ENCODE peak calls at places on chromosomes 11 and 22, in five cellular contexts. A is amygdala; J is progenitor cell of endocrine pancreas; P is mammary epithelial cell; G is stimulated activated CD4-positive, alpha-beta T cell treated with anti-CD3 and anti-CD28 coated beads, Interleukin-12 subunit alpha, Interleukin-12 subunit beta, amount 100 ng/mL, for 48 hours. U is an unnamed sample.
A peak's percentile ranks its signal among the peaks of the same experiment; 100 is the strongest.

GRCh38 chr11:44621140-44621681 is 55.7 kb downstream of the CD82 start:
- DNase-seq in G (peak; percentile 45), A (peak; percentile 63), P (no peak), J (peak; percentile 85), U (peak; percentile 90)

GRCh38 chr22:37996515-37997246 is 12.3 kb upstream of the SOX10 start:
- DNase-seq in P (no peak), J (no peak), G (no peak), A (no peak), U (no peak)

GRCh38 chr11:110830344-110831141 is 118.3 kb upstream of the ARHGAP20 start:
- DNase-seq in P (no peak), J (no peak), G (no peak), A (no peak), U (no peak)

GRCh38 chr22:46373166-46373565 is 37.7 kb downstream of the TRMU start:
- DNase-seq in P (no peak), G (no peak), J (no peak), A (no peak), U (no peak)

GRCh38 chr11:83292709-83293435 is 6.7 kb upstream of the CCDC90B start:
- DNase-seq in G (peak; percentile 3), J (no peak), P (peak; percentile 50), A (peak; percentile 39), U (peak; percentile 32)

GRCh38 chr11:723120-723883 is 17.3 kb downstream of the EPS8L2 start:
- DNase-seq in A (no peak), G (no peak), P (peak; percentile 32), J (no peak), U (no peak)

GRCh38 chr11:77473001-77473800 is 693 bp downstream of the PAK1 start:
- DNase-seq in J (peak; percentile 62), P (peak; percentile 50), A (no peak), G (peak; percentile 23), U (peak; percentile 36)

GRCh38 chr11:59040607-59041006 is 45.5 kb upstream of the GLYATL1B start:
- DNase-seq in A (no peak), J (no peak), P (no peak), G (no peak), U (no peak)

GRCh38 chr22:40211481-40212052 is 33.8 kb downstream of the TNRC6B start:
- DNase-seq in P (no peak), A (no peak), J (no peak), G (no peak), U (no peak)

GRCh38 chr22:41197808-41198585 is 7.1 kb upstream of the L3MBTL2 start:
- DNase-seq in P (no peak), G (peak; percentile 58), A (no peak), J (no peak), U (no peak)

GRCh38 chr11:2528301-2529050 is 83.7 kb downstream of the KCNQ1 start:
- DNase-seq in A (no peak), P (no peak), J (no peak), G (no peak), U (no peak)

GRCh38 chr22:20095521-20095920 is 15.5 kb downstream of the DGCR8 start:
- DNase-seq in G (no peak), A (no peak), J (no peak), P (no peak), U (no peak)

GRCh38 chr22:45499746-45500145 is 2.9 kb upstream of the FBLN1 start:
- DNase-seq in A (no peak), J (no peak), P (no peak), G (no peak), U (no peak)

GRCh38 chr11:100576044-100577021 is 110.8 kb upstream of the ARHGAP42 start:
- DNase-seq in G (no peak), P (peak; percentile 38), A (no peak), J (no peak), U (peak; percentile 6)

GRCh38 chr22:42236848-42237247 is 33.6 kb downstream of the TCF20 start:
- DNase-seq in A (no peak), P (no peak), J (no peak), G (no peak), U (no peak)

GRCh38 chr11:65711785-65712632 is at the start of gene KAT5:
- DNase-seq in P (peak; percentile 97), J (peak; percentile 97), A (peak; percentile 95), G (peak; percentile 98), U (peak; percentile 99)

GRCh38 chr22:38088723-38089473 is 4.9 kb upstream of the SLC16A8 start:
- DNase-seq in P (peak; percentile 45), G (no peak), A (no peak), J (no peak), U (no peak)

GRCh38 chr11:61495801-61496601 is 12.5 kb upstream of the LRRC10B start:
- DNase-seq in J (no peak), P (no peak), G (no peak), A (no peak), U (no peak)

GRCh38 chr22:36386351-36386899 is 1.3 kb downstream of the MYH9 start:
- DNase-seq in A (no peak), J (no peak), G (peak; percentile 60), P (no peak), U (no peak)

GRCh38 chr22:42613869-42614268 is 814 bp downstream of the POLDIP3 start:
- DNase-seq in A (no peak), P (peak; percentile 45), J (no peak), G (no peak), U (no peak)

GRCh38 chr11:105181100-105181499 is 41.5 kb upstream of the CARD18 start:
- DNase-seq in J (no peak), P (peak; percentile 41), G (no peak), A (no peak), U (no peak)

GRCh38 chr11:19087658-19088057 is 27.1 kb upstream of the MRGPRX2 start:
- DNase-seq in P (peak; percentile 60), G (no peak), J (no peak), A (no peak), U (no peak)

GRCh38 chr11:116962108-116962507 is 124.7 kb upstream of the APOA1 start:
- DNase-seq in P (no peak), G (no peak), A (no peak), J (no peak), U (no peak)